ENCODE peak calls at places on chromosomes 2 and 18, in four cellular contexts. Z is HepG2, R is A549, M is K562. I is an unnamed sample.
A peak's percentile ranks its signal among the peaks of the same experiment; 100 is the strongest.

GRCh38 chr2:3613524-3613905 is 18.6 kb downstream of the COLEC11 start:
- DNase-seq in Z (no peak), M (no peak), R (no peak), I (no peak)

GRCh38 chr2:236794074-236794473 is 224.4 kb downstream of the ACKR3 start:
- DNase-seq in Z (no peak), R (no peak), M (no peak), I (peak; percentile 8)

GRCh38 chr2:173896755-173897154 is 68.4 kb downstream of the SP3 start:
- DNase-seq in M (no peak), Z (no peak), R (no peak), I (no peak)

GRCh38 chr2:223654384-223654915 is 52.3 kb upstream of the SCG2 start:
- DNase-seq in Z (no peak), M (peak; percentile 7), R (no peak), I (peak; percentile 77)

GRCh38 chr2:14199040-14199439 is 433.5 kb upstream of the LRATD1 start:
- DNase-seq in R (peak; percentile 3), Z (no peak), M (no peak), I (no peak)

GRCh38 chr2:110770308-110770695 is 37.9 kb downstream of the ACOXL start:
- DNase-seq in Z (no peak), R (no peak), M (no peak), I (no peak)

GRCh38 chr2:68737717-68738116 is 3.1 kb downstream of the ARHGAP25 start:
- DNase-seq in M (no peak), R (no peak), Z (no peak), I (no peak)

GRCh38 chr2:219220652-219221402 is 2.1 kb upstream of the ABCB6 start:
- DNase-seq in M (no peak), Z (no peak), R (no peak), I (no peak)

GRCh38 chr2:132252894-132253264 is 91.1 kb upstream of the ANKRD30BL start:
- DNase-seq in M (no peak), Z (no peak), R (no peak), I (no peak)

GRCh38 chr2:215983581-215984351 is 29.6 kb downstream of the MREG start:
- DNase-seq in Z (no peak), R (no peak), M (no peak), I (no peak)

GRCh38 chr2:85525567-85525966 is 13.4 kb upstream of the MAT2A start:
- DNase-seq in Z (no peak), M (no peak), R (no peak), I (no peak)

GRCh38 chr2:85765081-85765731 is 11.4 kb downstream of the ATOH8 start:
- DNase-seq in Z (no peak), M (no peak), R (no peak), I (no peak)

DNA sequence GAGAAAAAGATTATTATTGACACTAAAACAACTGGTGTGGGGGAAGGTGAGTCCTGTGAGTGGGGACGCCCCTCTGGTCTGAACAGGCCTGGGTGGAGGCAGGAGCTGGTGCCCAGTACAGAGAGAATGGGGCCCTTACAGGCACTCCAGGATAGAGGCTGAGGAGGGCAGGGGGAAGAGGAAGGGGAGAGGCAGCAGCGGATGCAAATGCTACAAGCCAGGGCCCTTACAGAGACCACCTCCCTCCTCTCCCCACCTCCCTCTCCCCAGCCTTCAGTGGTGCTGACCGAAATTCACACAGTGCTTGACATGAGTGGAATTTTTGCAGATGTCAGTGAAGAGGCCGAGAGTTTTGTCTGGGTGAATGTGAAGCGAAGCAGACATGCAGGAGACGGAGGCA is 32.0 kb downstream of the CIB4 start:
- DNase-seq in R (no peak), M (no peak), Z (no peak), I (no peak)
- TF ChIP-seq CEBPB in R (no peak), M (no peak), Z (no peak), I (no peak)

DNA sequence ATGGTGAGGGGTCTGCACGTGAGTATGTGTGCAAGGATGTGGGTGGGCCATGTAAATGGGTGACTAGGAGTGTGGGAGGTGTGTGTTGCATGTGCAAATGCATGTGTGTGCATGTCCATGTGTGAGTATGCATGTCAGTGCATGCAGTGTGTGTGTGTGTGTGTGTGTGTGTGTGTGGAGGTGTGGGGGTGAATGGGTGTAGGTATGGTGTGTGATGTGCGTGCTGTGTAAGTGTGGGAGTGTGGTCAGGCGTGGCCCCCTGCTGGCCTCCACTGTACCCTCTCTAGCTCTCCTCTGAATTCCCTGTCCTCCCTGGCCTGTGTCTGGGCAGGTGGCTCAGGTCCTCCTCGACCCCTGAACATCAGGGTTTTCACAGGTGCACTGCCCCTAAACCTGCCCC is 230.3 kb downstream of the CELF4 start:
- DNase-seq in M (no peak), Z (no peak), R (peak; percentile 9), I (no peak)
- TF ChIP-seq CEBPB in M (no peak), Z (no peak), R (no peak), I (no peak)

GRCh38 chr2:45826889-45827635 is 175.6 kb downstream of the PRKCE start:
- DNase-seq in R (no peak), Z (no peak), M (no peak), I (peak; percentile 63)
- TF ChIP-seq CEBPB in R (no peak), Z (no peak), M (no peak), I (no peak)

GRCh38 chr18:57771183-57771582 is 31.9 kb downstream of the ATP8B1 start:
- DNase-seq in M (no peak), R (peak; percentile 68), Z (no peak), I (no peak)

GRCh38 chr18:57767259-57768050 is 35.7 kb downstream of the ATP8B1 start:
- DNase-seq in Z (no peak), R (no peak), M (no peak), I (no peak)

GRCh38 chr18:57772387-57772799 is 30.7 kb downstream of the ATP8B1 start:
- DNase-seq in M (no peak), R (peak; percentile 35), Z (peak; percentile 72), I (no peak)

GRCh38 chr18:57771626-57772025 is 31.5 kb downstream of the ATP8B1 start:
- DNase-seq in Z (no peak), M (no peak), R (no peak), I (no peak)

GRCh38 chr18:57768557-57769326 is 34.4 kb downstream of the ATP8B1 start:
- DNase-seq in M (no peak), Z (no peak), R (no peak), I (peak; percentile 61)
- TF ChIP-seq CEBPB in M (peak; percentile 38), Z (peak; percentile 15), R (peak; percentile 40), I (peak; percentile 86)

GRCh38 chr2:11837875-11838734 is 91.7 kb downstream of the LPIN1 start:
- DNase-seq in R (no peak), Z (peak; percentile 25), M (no peak), I (no peak)

GRCh38 chr2:11839916-11840315 is 93.5 kb downstream of the LPIN1 start:
- DNase-seq in R (no peak), Z (no peak), M (no peak), I (peak; percentile 43)

GRCh38 chr2:11836647-11837219 is 90.3 kb downstream of the LPIN1 start:
- DNase-seq in R (no peak), M (no peak), Z (no peak), I (no peak)

DNA sequence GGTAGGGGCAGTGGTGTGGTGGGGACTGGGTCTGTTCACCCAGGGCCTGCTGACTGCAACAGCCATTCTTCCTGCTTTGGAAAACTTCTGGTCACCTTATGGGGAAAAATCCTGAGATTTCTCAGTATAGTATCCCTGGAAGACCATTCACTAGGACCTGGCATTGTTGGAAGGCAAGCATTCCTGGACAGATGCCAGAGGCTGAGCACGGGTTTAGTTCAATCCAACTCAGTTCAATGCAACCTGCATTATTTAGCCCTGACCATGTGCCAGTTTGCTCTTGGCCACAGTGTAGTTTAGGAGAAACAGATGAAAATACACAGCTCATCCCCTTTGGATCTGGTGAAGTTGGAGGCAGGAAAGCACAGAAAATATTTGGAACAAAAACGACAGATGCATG is 95.9 kb downstream of the LPIN1 start:
- DNase-seq in R (no peak), Z (no peak), M (no peak), I (no peak)
- TF ChIP-seq CEBPB in R (no peak), Z (no peak), M (no peak), I (no peak)

DNA sequence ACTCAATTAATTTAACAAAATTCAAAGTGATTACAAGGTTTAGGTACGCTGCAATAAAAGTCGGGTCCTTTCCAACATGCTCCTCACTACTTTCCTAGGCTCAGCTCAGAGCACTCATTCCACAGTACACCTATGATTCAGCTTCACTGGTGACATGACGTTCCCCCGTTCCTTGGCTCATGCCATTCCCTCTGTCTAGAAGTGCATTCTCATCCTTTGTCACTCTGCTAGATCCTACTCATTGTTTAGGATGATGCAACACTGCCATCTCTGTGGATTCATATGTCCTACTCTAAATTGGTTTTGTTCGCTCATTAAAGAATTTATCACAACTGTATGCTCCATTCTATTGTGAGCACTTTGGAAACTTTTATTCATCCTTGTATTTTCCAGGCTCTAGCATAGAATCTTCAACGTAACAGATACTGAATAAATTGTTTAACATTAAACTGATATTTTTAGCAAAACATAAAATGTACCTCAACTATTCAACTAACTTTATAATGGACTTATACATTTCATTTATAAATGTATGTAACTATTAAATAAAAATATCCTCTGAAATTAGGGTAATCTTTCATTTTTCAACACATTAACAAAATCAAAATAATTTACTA is 78.6 kb downstream of the FAM228A start:
- DNase-seq in R (peak; percentile 58), Z (no peak), M (peak; percentile 67), I (peak; percentile 41)
- TF ChIP-seq CEBPB in R (peak; percentile 40), Z (peak; percentile 63), M (peak; percentile 99), I (peak; percentile 89)